ENCODE peak calls at places on chromosome 20, in six cellular contexts. X is esophagus squamous epithelium, J is HepG2, W is lower leg skin, G is ovary, O is uterus. V is an unnamed sample.

GRCh38 chr20:61054411-61054810 is 197.7 kb upstream of the CDH4 start:
- DNase-seq in X (no peak), J (no peak), W (peak; percentile 77), G (no peak), O (no peak), V (no peak)

GRCh38 chr20:2114990-2115681 is 13.5 kb downstream of the STK35 start:
- DNase-seq in X (no peak), J (no peak), W (no peak), G (peak; percentile 59), O (peak; percentile 74), V (peak; percentile 52)

GRCh38 chr20:1171461-1172093 is 13.2 kb downstream of the TMEM74B start:
- DNase-seq in X (no peak), J (peak; percentile 42), W (no peak), G (peak; percentile 50), O (no peak), V (peak; percentile 72)

GRCh38 chr20:47951521-47951951 is 166.3 kb upstream of the SULF2 start:
- DNase-seq in X (no peak), J (no peak), W (no peak), G (no peak), O (no peak), V (no peak)

GRCh38 chr20:63977392-63978276 is 1.8 kb downstream of the SAMD10 start:
- DNase-seq in X (no peak), J (peak; percentile 87), W (no peak), G (no peak), O (no peak), V (peak; percentile 63)

GRCh38 chr20:4091332-4092135 is 76.2 kb upstream of the RNF24 start:
- DNase-seq in X (no peak), J (peak; percentile 67), W (peak; percentile 90), G (peak; percentile 78), O (peak; percentile 43), V (peak; percentile 74)

GRCh38 chr20:23096073-23096472 is 9.9 kb upstream of the CD93 start:
- DNase-seq in X (no peak), J (no peak), W (no peak), G (no peak), O (no peak), V (no peak)

GRCh38 chr20:34922654-34923381 is 32.8 kb downstream of the GSS start:
- DNase-seq in X (no peak), J (peak; percentile 73), W (no peak), G (no peak), O (peak; percentile 31), V (no peak)

GRCh38 chr20:35615667-35616464 is at the start of gene SPAG4:
- DNase-seq in X (peak; percentile 97), J (no peak), W (peak; percentile 100), G (peak; percentile 100), O (peak; percentile 99), V (peak; percentile 99)

GRCh38 chr20:62829231-62830230 is 12.7 kb downstream of the COL9A3 start:
- DNase-seq in X (no peak), J (no peak), W (no peak), G (no peak), O (no peak), V (no peak)

GRCh38 chr20:25452333-25452732 is 44.9 kb downstream of the GINS1 start:
- DNase-seq in X (no peak), J (no peak), W (no peak), G (no peak), O (no peak), V (no peak)

GRCh38 chr20:20480689-20481088 is 112.8 kb downstream of the INSM1 start:
- DNase-seq in X (no peak), J (no peak), W (no peak), G (no peak), O (no peak), V (no peak)

GRCh38 chr20:63014710-63015109 is 7.9 kb upstream of the BHLHE23 start:
- DNase-seq in X (no peak), J (no peak), W (no peak), G (no peak), O (no peak), V (no peak)

GRCh38 chr20:43993552-43993951 is 78.9 kb downstream of the TOX2 start:
- DNase-seq in X (no peak), J (no peak), W (no peak), G (no peak), O (no peak), V (no peak)

DNA sequence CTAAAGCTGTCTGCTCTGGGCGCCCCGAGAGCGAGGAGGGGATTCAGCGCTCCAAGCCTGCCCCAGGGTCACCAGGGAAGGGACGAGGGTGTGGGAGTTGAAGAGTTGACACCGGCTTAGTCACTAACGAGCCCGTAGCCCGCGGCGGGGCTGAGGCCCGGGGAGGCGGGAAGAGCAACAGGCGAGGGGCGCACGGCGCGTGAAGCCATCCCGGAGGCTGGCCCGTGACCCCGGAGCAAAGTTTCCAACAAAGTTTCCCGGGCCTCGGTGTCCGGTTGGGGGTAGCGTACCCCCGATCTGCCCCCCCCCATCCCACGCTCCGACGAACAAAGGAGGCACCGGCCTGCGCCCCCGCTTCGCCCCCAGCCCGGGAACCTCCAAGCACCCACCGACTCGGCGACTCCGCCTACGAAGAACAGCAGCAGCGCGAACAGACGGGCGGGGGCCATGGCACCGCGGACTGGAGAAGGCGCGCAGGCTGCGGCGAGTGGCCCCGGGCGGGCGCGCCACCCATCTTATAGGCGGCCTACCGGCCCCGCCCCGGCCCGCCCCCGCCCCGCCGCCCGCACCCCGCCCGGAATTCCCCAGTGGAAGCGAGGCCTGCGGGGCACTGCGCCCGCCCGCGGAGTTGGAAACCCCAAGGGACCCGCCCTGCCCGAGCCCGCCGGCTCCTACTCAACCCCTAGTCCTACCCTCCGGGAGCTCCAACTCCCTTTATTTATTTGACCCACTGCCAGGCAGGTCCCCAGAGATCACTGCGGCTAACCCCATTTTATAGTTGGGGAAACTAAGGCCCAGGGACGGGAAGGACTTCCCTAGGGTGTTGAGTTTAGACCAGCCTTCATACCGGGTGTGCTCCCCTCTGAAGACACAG is at the start of gene SDC4:
- DNase-seq in X (no peak), J (no peak), W (peak; percentile 95), G (peak; percentile 74), O (peak; percentile 73), V (peak; percentile 76)
- TF ChIP-seq POLR2A in X (no peak), J (peak; percentile 96), W (peak; percentile 81), G (peak; percentile 59), O (no peak), V (peak; percentile 70)

DNA sequence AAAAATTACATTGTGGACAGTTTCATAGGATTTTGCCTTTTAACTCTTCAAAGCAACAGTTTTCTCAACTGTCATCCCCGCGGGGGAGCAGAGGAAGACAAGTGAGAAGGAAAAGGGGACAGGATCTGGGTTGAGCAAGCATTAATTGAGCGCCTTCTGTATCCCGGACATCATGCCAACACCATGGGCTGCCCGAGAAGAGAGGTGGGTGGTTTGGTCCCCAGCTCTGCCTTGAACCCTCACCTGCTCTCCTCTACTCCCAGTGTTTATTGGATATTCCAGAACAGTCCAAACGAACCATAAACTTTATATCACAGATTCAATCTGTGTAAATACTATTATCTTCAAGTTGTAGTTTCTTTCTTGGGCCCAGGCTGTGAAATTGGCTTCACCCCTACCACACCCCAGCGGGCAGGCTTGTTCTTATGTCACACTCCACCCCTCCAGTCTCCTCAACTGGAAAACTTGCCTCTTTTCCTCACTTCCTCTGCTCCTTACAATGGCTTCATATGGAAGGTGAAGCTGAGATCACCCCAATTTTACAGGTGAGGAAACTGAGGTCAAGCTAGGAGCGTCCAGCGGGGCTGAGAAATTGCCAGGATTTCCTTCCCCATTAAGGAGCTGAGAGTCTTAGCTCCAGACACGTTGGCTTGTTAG is 6.0 kb downstream of the PCK1 start:
- DNase-seq in X (no peak), J (no peak), W (no peak), G (no peak), O (no peak), V (no peak)
- TF ChIP-seq POLR2A in X (no peak), J (peak; percentile 16), W (no peak), G (no peak), O (no peak), V (no peak)

GRCh38 chr20:45810191-45810590 is 2.3 kb upstream of the UBE2C start:
- DNase-seq in X (no peak), J (no peak), W (no peak), G (no peak), O (no peak), V (peak; percentile 17)

GRCh38 chr20:45813006-45813340 is 529 bp downstream of the UBE2C start:
- DNase-seq in X (no peak), J (no peak), W (no peak), G (no peak), O (no peak), V (no peak)

GRCh38 chr20:45814314-45814713 is 1.9 kb downstream of the UBE2C start:
- DNase-seq in X (no peak), J (no peak), W (no peak), G (no peak), O (no peak), V (no peak)

GRCh38 chr20:45813489-45813888 is 1.0 kb downstream of the UBE2C start:
- DNase-seq in X (no peak), J (no peak), W (no peak), G (no peak), O (no peak), V (no peak)

GRCh38 chr20:45812157-45813005 is at the start of gene UBE2C:
- DNase-seq in X (peak; percentile 84), J (peak; percentile 94), W (peak; percentile 99), G (peak; percentile 97), O (peak; percentile 98), V (peak; percentile 96)
- TF ChIP-seq POLR2A in X (no peak), J (peak; percentile 60), W (no peak), G (no peak), O (no peak), V (peak; percentile 71)

DNA sequence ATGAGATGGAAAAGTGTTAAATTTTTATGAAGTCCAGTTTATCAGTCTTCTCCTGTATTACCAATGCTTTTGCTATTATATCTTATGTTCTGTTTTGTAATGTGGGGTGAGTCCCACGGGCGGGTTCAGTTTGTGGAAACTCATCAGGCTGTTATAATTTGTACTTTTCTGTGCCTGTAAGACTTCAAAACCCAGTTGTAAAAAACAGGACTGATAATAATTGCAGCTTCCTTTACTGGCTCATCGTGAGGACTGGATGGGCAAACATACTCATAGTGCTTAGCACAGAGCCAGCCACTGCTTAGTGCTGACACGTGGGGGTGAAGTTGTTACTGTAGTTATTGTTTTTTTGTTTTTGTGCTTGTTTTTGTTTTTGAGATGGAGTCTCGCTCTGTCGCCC is 45.6 kb downstream of the TGM2 start:
- DNase-seq in X (no peak), J (no peak), W (peak; percentile 29), G (no peak), O (peak; percentile 56), V (no peak)
- TF ChIP-seq POLR2A in X (no peak), J (no peak), W (no peak), G (no peak), O (no peak), V (no peak)

GRCh38 chr20:33104336-33104735 is 24.9 kb downstream of the BPIFB4 start:
- DNase-seq in X (no peak), J (no peak), W (no peak), G (no peak), O (no peak), V (no peak)
- TF ChIP-seq POLR2A in X (no peak), J (no peak), W (no peak), G (no peak), O (no peak), V (no peak)

V was measured in erythroblast.